ENCODE peak calls at places on chromosomes 3 and 15, in six cellular contexts. B, J, R, L, O and A are unnamed samples.
A peak's percentile ranks its signal among the peaks of the same experiment; 100 is the strongest.

GRCh38 chr15:36903922-36904479 is 196.3 kb downstream of the MEIS2 start:
- DNase-seq in B (no peak), J (no peak), R (no peak), L (no peak), O (no peak), A (no peak)

GRCh38 chr3:171088496-171088895 is 62.0 kb upstream of the SLC2A2 start:
- DNase-seq in B (no peak), J (no peak), R (no peak), L (no peak), O (no peak), A (no peak)

GRCh38 chr15:101394654-101395053 is 94.9 kb downstream of the PCSK6 start:
- DNase-seq in B (no peak), J (no peak), R (no peak), L (no peak), O (no peak), A (no peak)

GRCh38 chr15:43867096-43867495 is 40.3 kb downstream of the WDR76 start:
- DNase-seq in B (no peak), J (no peak), R (no peak), L (no peak), O (no peak), A (no peak)

GRCh38 chr3:114308830-114309229 is 15.0 kb downstream of the TIGIT start:
- DNase-seq in B (no peak), J (no peak), R (no peak), L (no peak), O (no peak), A (no peak)

GRCh38 chr15:62413147-62413546 is 248.1 kb upstream of the C2CD4B start:
- DNase-seq in B (no peak), J (no peak), R (no peak), L (no peak), O (no peak), A (no peak)

GRCh38 chr3:142129516-142130171 is 19.7 kb downstream of the TFDP2 start:
- DNase-seq in B (no peak), J (no peak), R (no peak), L (no peak), O (no peak), A (no peak)

GRCh38 chr15:72389231-72389630 is 8.9 kb upstream of the TMEM202 start:
- DNase-seq in B (no peak), J (no peak), R (no peak), L (no peak), O (no peak), A (no peak)

GRCh38 chr3:110579841-110580550 is 491.6 kb upstream of the NECTIN3 start:
- DNase-seq in B (peak; percentile 65), J (no peak), R (no peak), L (no peak), O (no peak), A (no peak)

GRCh38 chr3:42032693-42033349 is 58.3 kb upstream of the TRAK1 start:
- DNase-seq in B (peak; percentile 89), J (no peak), R (no peak), L (no peak), O (no peak), A (peak; percentile 87)

GRCh38 chr15:81327526-81327925 is 3.6 kb upstream of the STARD5 start:
- DNase-seq in B (peak; percentile 73), J (no peak), R (no peak), L (no peak), O (no peak), A (no peak)

GRCh38 chr3:17491601-17492000 is 250.8 kb downstream of the TBC1D5 start:
- DNase-seq in B (peak; percentile 74), J (no peak), R (no peak), L (no peak), O (no peak), A (no peak)